ENCODE peak calls at places on chromosomes 13 and 19, in eight cellular contexts. N is IMR-90, F is lower lobe of right lung, T is psoas muscle, E is brain microvascular endothelial cell, V is heart right ventricle, Q is lung, P is H9. O is an unnamed sample.

GRCh38 chr13:91017031-91017668 is 330.3 kb upstream of the MIR17HG start:
- DNase-seq in N (peak), F (peak), T (no peak), E (peak), V (no peak), Q (no peak), P (peak), O (peak)

GRCh38 chr13:80276371-80277289 is 64.3 kb downstream of the SPRY2 start:
- DNase-seq in N (peak), F (no peak), T (no peak), E (no peak), V (no peak), Q (no peak), P (no peak), O (no peak)

GRCh38 chr13:78137404-78138142 is 218.9 kb upstream of the EDNRB start:
- DNase-seq in N (peak), F (no peak), T (no peak), E (peak), V (no peak), Q (peak), P (peak), O (no peak)

GRCh38 chr13:101706651-101707050 is 254.2 kb downstream of the ITGBL1 start:
- DNase-seq in N (peak), F (no peak), T (no peak), E (peak), V (no peak), Q (peak), P (no peak), O (no peak)

GRCh38 chr13:34672631-34673030 is 269.4 kb upstream of the NBEA start:
- DNase-seq in N (no peak), F (no peak), T (no peak), E (peak), V (no peak), Q (no peak), P (no peak), O (no peak)

GRCh38 chr19:17889609-17890214 is 18.0 kb downstream of the SLC5A5 start:
- DNase-seq in N (peak), F (no peak), T (no peak), E (peak), V (no peak), Q (no peak), P (peak), O (no peak)

GRCh38 chr13:30870049-30870884 is 35.8 kb upstream of the MEDAG start:
- DNase-seq in N (peak), F (no peak), T (peak), E (peak), V (peak), Q (peak), P (peak), O (peak)

GRCh38 chr13:106140476-106140875 is 395.0 kb downstream of the EFNB2 start:
- DNase-seq in N (no peak), F (no peak), T (no peak), E (no peak), V (no peak), Q (no peak), P (no peak), O (no peak)

GRCh38 chr13:45297456-45298205 is 43.4 kb downstream of the TPT1 start:
- DNase-seq in N (no peak), F (no peak), T (no peak), E (no peak), V (no peak), Q (no peak), P (no peak), O (no peak)

GRCh38 chr13:21060827-21061076 is 634 bp downstream of the LATS2 start:
- DNase-seq in N (no peak), F (no peak), T (peak), E (no peak), V (peak), Q (no peak), P (no peak), O (peak)

GRCh38 chr13:38381840-38382239 is 32.2 kb downstream of the UFM1 start:
- DNase-seq in N (no peak), F (no peak), T (no peak), E (no peak), V (no peak), Q (no peak), P (no peak), O (no peak)

GRCh38 chr19:16603090-16603489 is 24.9 kb downstream of the MED26 start:
- DNase-seq in N (no peak), F (no peak), T (no peak), E (no peak), V (no peak), Q (no peak), P (no peak), O (no peak)

GRCh38 chr13:112481458-112481857 is 105.3 kb downstream of the SPACA7 start:
- DNase-seq in N (no peak), F (no peak), T (no peak), E (no peak), V (no peak), Q (no peak), P (no peak), O (no peak)

GRCh38 chr19:18915639-18916038 is 3.5 kb downstream of the COPE start:
- DNase-seq in N (peak), F (no peak), T (peak), E (no peak), V (no peak), Q (no peak), P (peak), O (peak)

GRCh38 chr13:25860862-25861261 is 191.0 kb downstream of the SHISA2 start:
- DNase-seq in N (peak), F (no peak), T (no peak), E (peak), V (no peak), Q (no peak), P (no peak), O (no peak)

GRCh38 chr19:48813123-48813911 is 2.5 kb upstream of the BCAT2 start:
- DNase-seq in N (no peak), F (no peak), T (peak), E (no peak), V (no peak), Q (no peak), P (peak), O (no peak)

GRCh38 chr13:33679658-33680012 is 138.3 kb upstream of the RFC3 start:
- DNase-seq in N (no peak), F (no peak), T (no peak), E (no peak), V (no peak), Q (no peak), P (no peak), O (no peak)

GRCh38 chr13:64675256-64675892 is 2554.8 kb downstream of the PCDH9 start:
- DNase-seq in N (peak), F (no peak), T (no peak), E (peak), V (no peak), Q (no peak), P (no peak), O (no peak)

GRCh38 chr19:35107541-35107939 is 8.1 kb upstream of the FXYD3 start:
- DNase-seq in N (no peak), F (no peak), T (no peak), E (peak), V (no peak), Q (no peak), P (no peak), O (peak)

GRCh38 chr13:33265133-33265532 is 20.4 kb downstream of the STARD13 start:
- DNase-seq in N (no peak), F (no peak), T (no peak), E (no peak), V (no peak), Q (no peak), P (no peak), O (no peak)

GRCh38 chr13:27704681-27705080 is 83.0 kb downstream of the POLR1D start:
- DNase-seq in N (no peak), F (no peak), T (no peak), E (no peak), V (no peak), Q (no peak), P (no peak), O (no peak)

GRCh38 chr13:76992548-76993001 is 694 bp downstream of the CLN5 start:
- DNase-seq in N (peak), F (no peak), T (no peak), E (no peak), V (no peak), Q (no peak), P (no peak), O (no peak)

GRCh38 chr13:113562085-113562749 is 22.3 kb upstream of the TFDP1 start:
- DNase-seq in N (peak), F (peak), T (peak), E (peak), V (peak), Q (peak), P (peak), O (peak)

GRCh38 chr13:79642596-79642995 is 161.6 kb downstream of the NDFIP2 start:
- DNase-seq in N (no peak), F (no peak), T (no peak), E (no peak), V (no peak), Q (no peak), P (no peak), O (no peak)

GRCh38 chr13:80037505-80037888 is 303.4 kb downstream of the SPRY2 start:
- DNase-seq in N (peak), F (no peak), T (no peak), E (peak), V (no peak), Q (no peak), P (no peak), O (no peak)

GRCh38 chr19:19559942-19560341 is 21.9 kb downstream of the CILP2 start:
- DNase-seq in N (no peak), F (no peak), T (no peak), E (no peak), V (no peak), Q (no peak), P (no peak), O (no peak)

GRCh38 chr19:55418185-55418584 is 10.6 kb upstream of the UBE2S start:
- DNase-seq in N (peak), F (no peak), T (no peak), E (peak), V (no peak), Q (peak), P (peak), O (peak)

GRCh38 chr13:112587359-112587766 is 590 bp downstream of the TUBGCP3 start:
- DNase-seq in N (peak), F (peak), T (peak), E (peak), V (peak), Q (peak), P (peak), O (peak)

GRCh38 chr19:18412610-18413239 is 6.5 kb upstream of the SSBP4 start:
- DNase-seq in N (no peak), F (peak), T (no peak), E (no peak), V (no peak), Q (no peak), P (no peak), O (no peak)

GRCh38 chr13:107968470-107968869 is 246.9 kb downstream of the LIG4 start:
- DNase-seq in N (no peak), F (no peak), T (no peak), E (no peak), V (no peak), Q (no peak), P (no peak), O (no peak)

GRCh38 chr19:7272856-7273578 is 21.2 kb downstream of the INSR start:
- DNase-seq in N (no peak), F (no peak), T (no peak), E (no peak), V (no peak), Q (no peak), P (no peak), O (no peak)

GRCh38 chr13:52969373-52969772 is 59.2 kb upstream of the OLFM4 start:
- DNase-seq in N (no peak), F (no peak), T (no peak), E (no peak), V (no peak), Q (no peak), P (no peak), O (no peak)

GRCh38 chr13:22114630-22115311 is 443.9 kb downstream of the FGF9 start:
- DNase-seq in N (peak), F (peak), T (no peak), E (no peak), V (no peak), Q (no peak), P (no peak), O (no peak)

GRCh38 chr13:25886438-25887214 is 165.2 kb downstream of the SHISA2 start:
- DNase-seq in N (peak), F (no peak), T (no peak), E (peak), V (no peak), Q (no peak), P (no peak), O (no peak)

GRCh38 chr13:85492283-85492682 is 306.9 kb downstream of the SLITRK6 start:
- DNase-seq in N (peak), F (no peak), T (no peak), E (no peak), V (no peak), Q (no peak), P (no peak), O (no peak)

GRCh38 chr19:19997656-19998268 is 41.5 kb downstream of the ZNF682 start:
- DNase-seq in N (no peak), F (no peak), T (no peak), E (no peak), V (peak), Q (no peak), P (peak), O (peak)

GRCh38 chr13:114124921-114125320 is 7.5 kb downstream of the RASA3 start:
- DNase-seq in N (peak), F (no peak), T (peak), E (peak), V (no peak), Q (no peak), P (no peak), O (no peak)

GRCh38 chr19:15466851-15467733 is 2.7 kb upstream of the RASAL3 start:
- DNase-seq in N (peak), F (no peak), T (no peak), E (peak), V (no peak), Q (no peak), P (no peak), O (no peak)

GRCh38 chr19:15467734-15468214 is 3.4 kb upstream of the RASAL3 start:
- DNase-seq in N (no peak), F (no peak), T (no peak), E (no peak), V (no peak), Q (no peak), P (no peak), O (no peak)

GRCh38 chr19:15461694-15462093 is 2.6 kb downstream of the RASAL3 start:
- DNase-seq in N (no peak), F (no peak), T (no peak), E (no peak), V (no peak), Q (no peak), P (no peak), O (no peak)

GRCh38 chr19:15463865-15464371 is 426 bp downstream of the RASAL3 start:
- DNase-seq in N (no peak), F (peak), T (peak), E (no peak), V (no peak), Q (no peak), P (peak), O (peak)

DNA sequence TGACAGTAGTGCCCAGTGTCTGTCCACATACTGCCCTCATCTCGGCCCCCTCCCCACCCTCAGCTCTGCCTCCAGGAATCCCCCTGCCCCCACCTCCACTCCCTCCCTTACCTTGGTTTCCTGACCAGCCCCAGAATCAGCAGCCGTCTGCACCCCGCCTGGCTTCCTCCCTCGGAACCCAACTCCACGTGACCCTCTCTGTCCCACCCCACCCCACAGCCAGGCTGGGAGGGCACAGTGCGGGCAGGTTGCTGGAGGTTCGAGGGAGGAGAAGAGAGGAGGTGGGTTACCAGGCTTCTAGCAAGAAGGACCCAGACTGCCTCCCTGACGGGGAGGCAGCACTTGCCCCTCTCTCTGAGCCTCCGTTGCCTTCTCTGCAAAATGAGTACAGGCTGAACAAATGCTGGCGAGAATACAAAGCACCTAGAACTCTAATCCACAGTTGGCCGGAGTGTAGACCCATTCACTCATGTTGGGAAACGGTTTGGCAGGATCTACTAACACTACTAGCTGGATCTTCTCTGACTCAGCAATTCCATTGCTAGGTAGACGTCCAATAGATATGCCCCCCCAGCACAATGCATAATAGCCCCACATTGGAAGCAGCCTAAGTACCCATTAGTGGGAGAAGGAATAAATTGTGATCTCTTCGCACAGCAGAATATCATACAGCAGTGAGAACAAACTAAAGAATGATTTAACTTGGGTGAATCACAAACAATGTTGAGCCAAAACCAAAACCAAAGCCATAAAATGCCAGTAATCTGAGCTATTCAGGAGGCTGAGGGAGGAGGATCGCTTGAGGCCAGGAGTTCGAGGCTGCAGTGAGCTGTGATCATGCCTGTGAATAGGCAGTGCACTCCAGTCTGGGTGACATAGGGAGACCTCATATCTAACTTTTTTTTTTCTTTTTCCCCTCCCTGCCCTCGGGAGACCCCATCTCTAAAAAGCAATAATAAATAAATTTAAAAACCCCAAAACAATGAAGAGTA is at the start of gene RASAL3:
- DNase-seq in N (no peak), F (peak), T (peak), E (no peak), V (peak), Q (no peak), P (peak), O (no peak)
- H3K27ac ChIP-seq in N (no peak), F (peak), T (no peak), E (no peak), V (peak), Q (peak), P (no peak), O (peak)

DNA sequence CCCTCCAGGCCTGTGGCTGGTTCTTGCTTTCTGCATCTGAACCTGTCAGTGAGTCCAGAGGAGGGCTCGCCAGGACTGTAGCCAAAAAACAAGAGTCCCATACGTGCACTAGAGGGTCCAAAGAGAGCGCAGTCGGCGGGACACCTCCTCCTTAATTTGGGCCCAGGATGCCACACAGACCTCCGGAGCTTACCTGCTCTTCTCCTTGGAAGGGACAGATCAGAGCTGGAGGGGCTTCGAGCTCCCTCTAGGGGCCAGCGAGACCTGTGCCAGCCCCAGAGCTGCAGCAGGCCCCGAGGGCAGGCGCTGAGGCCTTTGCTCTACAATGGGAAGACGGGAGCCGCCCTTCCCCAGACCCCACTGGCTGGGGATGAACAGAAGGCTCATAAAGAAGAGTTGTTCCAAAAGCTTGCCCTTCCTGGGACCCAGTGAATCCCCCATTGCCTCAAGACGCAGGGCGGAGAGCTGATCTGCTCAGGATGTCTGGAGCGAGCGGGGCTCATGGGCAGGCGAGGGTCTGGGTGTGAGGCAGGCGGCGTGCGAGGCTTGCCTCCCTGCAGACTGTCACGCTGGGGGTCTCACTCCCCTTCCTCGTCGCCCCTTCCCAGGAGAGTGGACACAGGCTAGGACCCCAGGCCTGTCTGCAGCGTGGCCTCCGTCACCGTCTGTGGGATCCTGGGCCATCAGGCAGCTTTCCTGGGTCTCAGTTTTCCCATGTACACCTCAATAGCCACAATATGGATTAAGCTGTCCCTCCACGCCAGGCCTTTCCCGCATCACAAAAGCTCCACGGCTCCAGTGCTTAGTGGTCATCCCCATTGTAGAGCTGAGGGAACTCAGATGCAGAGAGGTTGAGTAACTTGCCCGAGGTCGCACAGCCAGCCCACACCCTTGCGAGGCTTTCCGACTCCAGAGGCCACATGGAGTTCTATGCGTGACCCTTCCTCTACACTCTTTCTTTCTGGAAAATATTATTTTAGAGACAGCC is 46.9 kb upstream of the VSTM2B start:
- DNase-seq in N (no peak), F (no peak), T (no peak), E (no peak), V (no peak), Q (peak), P (peak), O (no peak)
- TF ChIP-seq CTCF in N (peak), F (peak), T (peak), E (no peak), V (peak), Q (no peak), P (peak), O (no peak)

GRCh38 chr19:37998801-37999308 is 91.8 kb downstream of the SIPA1L3 start:
- DNase-seq in N (no peak), F (no peak), T (no peak), E (no peak), V (no peak), Q (no peak), P (no peak), O (no peak)

GRCh38 chr19:37995346-37995745 is 88.3 kb downstream of the SIPA1L3 start:
- DNase-seq in N (no peak), F (no peak), T (no peak), E (no peak), V (no peak), Q (no peak), P (no peak), O (no peak)

GRCh38 chr19:37999309-38000213 is 92.6 kb downstream of the SIPA1L3 start:
- DNase-seq in N (peak), F (no peak), T (peak), E (peak), V (peak), Q (no peak), P (no peak), O (no peak)

GRCh38 chr19:37994823-37995130 is 87.8 kb downstream of the SIPA1L3 start:
- DNase-seq in N (no peak), F (no peak), T (no peak), E (no peak), V (no peak), Q (no peak), P (no peak), O (no peak)

GRCh38 chr19:37997911-37998344 is 90.9 kb downstream of the SIPA1L3 start:
- DNase-seq in N (peak), F (no peak), T (no peak), E (peak), V (no peak), Q (no peak), P (no peak), O (no peak)
- H3K27ac ChIP-seq in N (peak), F (no peak), T (no peak), E (peak), V (peak), Q (peak), P (peak), O (no peak)

GRCh38 chr13:71645467-71645866 is 221.5 kb downstream of the DACH1 start:
- DNase-seq in N (no peak), F (no peak), T (no peak), E (no peak), V (no peak), Q (no peak), P (no peak), O (no peak)

GRCh38 chr13:71644579-71644978 is 222.4 kb downstream of the DACH1 start:
- DNase-seq in N (no peak), F (no peak), T (no peak), E (no peak), V (no peak), Q (no peak), P (no peak), O (no peak)

GRCh38 chr13:71638728-71639127 is 228.3 kb downstream of the DACH1 start:
- DNase-seq in N (no peak), F (no peak), T (no peak), E (no peak), V (no peak), Q (no peak), P (no peak), O (no peak)

GRCh38 chr13:71643466-71643865 is 223.5 kb downstream of the DACH1 start:
- DNase-seq in N (no peak), F (no peak), T (no peak), E (no peak), V (no peak), Q (no peak), P (no peak), O (no peak)
- TF ChIP-seq CTCF in N (no peak), F (no peak), T (no peak), E (no peak), V (no peak), Q (no peak), P (no peak), O (no peak)

O was measured in stomach.